ENCODE peak calls at places on chromosomes 13 and 19, in seven cellular contexts. One of them, this sample, is unnamed.

GRCh38 chr19:49441210-49441959 is at the start of gene SLC17A7:
- DNase-seq in gastrocnemius medialis: peak
- DNase-seq in H1: no peak
- DNase-seq in heart right ventricle: peak
- DNase-seq in naive thymus-derived CD4-positive, alpha-beta T cell: no peak
- DNase-seq in breast epithelium: no peak
- DNase-seq in ascending aorta: no peak
- DNase-seq in this sample: no peak

GRCh38 chr13:45074721-45075120 is 45.6 kb upstream of the GTF2F2 start:
- DNase-seq in breast epithelium: no peak
- DNase-seq in gastrocnemius medialis: no peak
- DNase-seq in H1: no peak
- DNase-seq in ascending aorta: no peak
- DNase-seq in heart right ventricle: no peak
- DNase-seq in naive thymus-derived CD4-positive, alpha-beta T cell: no peak
- DNase-seq in this sample: no peak

GRCh38 chr19:11018743-11019142 is 57.9 kb downstream of the SMARCA4 start:
- DNase-seq in heart right ventricle: no peak
- DNase-seq in gastrocnemius medialis: no peak
- DNase-seq in ascending aorta: no peak
- DNase-seq in H1: no peak
- DNase-seq in naive thymus-derived CD4-positive, alpha-beta T cell: no peak
- DNase-seq in breast epithelium: peak
- DNase-seq in this sample: no peak

GRCh38 chr19:24002256-24002945 is 84.6 kb upstream of the ZNF254 start:
- DNase-seq in H1: no peak
- DNase-seq in gastrocnemius medialis: no peak
- DNase-seq in breast epithelium: no peak
- DNase-seq in naive thymus-derived CD4-positive, alpha-beta T cell: no peak
- DNase-seq in ascending aorta: no peak
- DNase-seq in heart right ventricle: no peak
- DNase-seq in this sample: no peak

GRCh38 chr13:85498774-85499173 is 300.4 kb downstream of the SLITRK6 start:
- DNase-seq in ascending aorta: no peak
- DNase-seq in gastrocnemius medialis: no peak
- DNase-seq in breast epithelium: no peak
- DNase-seq in heart right ventricle: no peak
- DNase-seq in naive thymus-derived CD4-positive, alpha-beta T cell: no peak
- DNase-seq in H1: no peak
- DNase-seq in this sample: no peak

GRCh38 chr19:35720648-35721047 is 2.8 kb downstream of the KMT2B start:
- DNase-seq in H1: no peak
- DNase-seq in naive thymus-derived CD4-positive, alpha-beta T cell: no peak
- DNase-seq in breast epithelium: no peak
- DNase-seq in heart right ventricle: no peak
- DNase-seq in gastrocnemius medialis: no peak
- DNase-seq in ascending aorta: no peak
- DNase-seq in this sample: no peak

GRCh38 chr19:50658438-50659317 is 9.4 kb downstream of the C19orf81 start:
- DNase-seq in heart right ventricle: peak
- DNase-seq in H1: peak
- DNase-seq in ascending aorta: no peak
- DNase-seq in breast epithelium: peak
- DNase-seq in naive thymus-derived CD4-positive, alpha-beta T cell: no peak
- DNase-seq in gastrocnemius medialis: no peak
- DNase-seq in this sample: no peak

GRCh38 chr13:21435710-21436151 is 23.4 kb downstream of the ZDHHC20 start:
- DNase-seq in H1: no peak
- DNase-seq in naive thymus-derived CD4-positive, alpha-beta T cell: no peak
- DNase-seq in heart right ventricle: peak
- DNase-seq in gastrocnemius medialis: peak
- DNase-seq in ascending aorta: peak
- DNase-seq in breast epithelium: no peak
- DNase-seq in this sample: peak

GRCh38 chr13:33280923-33281322 is 4.6 kb downstream of the STARD13 start:
- DNase-seq in H1: no peak
- DNase-seq in ascending aorta: no peak
- DNase-seq in heart right ventricle: no peak
- DNase-seq in naive thymus-derived CD4-positive, alpha-beta T cell: no peak
- DNase-seq in breast epithelium: no peak
- DNase-seq in gastrocnemius medialis: no peak
- DNase-seq in this sample: no peak

GRCh38 chr13:29569253-29570057 is 26.0 kb downstream of the SLC7A1 start:
- DNase-seq in gastrocnemius medialis: no peak
- DNase-seq in breast epithelium: no peak
- DNase-seq in ascending aorta: no peak
- DNase-seq in heart right ventricle: no peak
- DNase-seq in naive thymus-derived CD4-positive, alpha-beta T cell: no peak
- DNase-seq in H1: no peak
- DNase-seq in this sample: no peak

GRCh38 chr19:40542197-40542859 is 34.3 kb upstream of the SHKBP1 start:
- DNase-seq in heart right ventricle: peak
- DNase-seq in ascending aorta: no peak
- DNase-seq in gastrocnemius medialis: peak
- DNase-seq in naive thymus-derived CD4-positive, alpha-beta T cell: no peak
- DNase-seq in H1: no peak
- DNase-seq in breast epithelium: no peak
- DNase-seq in this sample: peak

GRCh38 chr13:103403148-103403740 is 337.0 kb upstream of the SLC10A2 start:
- DNase-seq in gastrocnemius medialis: no peak
- DNase-seq in H1: no peak
- DNase-seq in naive thymus-derived CD4-positive, alpha-beta T cell: no peak
- DNase-seq in heart right ventricle: no peak
- DNase-seq in ascending aorta: no peak
- DNase-seq in breast epithelium: no peak
- DNase-seq in this sample: no peak

GRCh38 chr19:32711747-32712146 is 7.8 kb upstream of the TDRD12 start:
- DNase-seq in H1: no peak
- DNase-seq in naive thymus-derived CD4-positive, alpha-beta T cell: no peak
- DNase-seq in heart right ventricle: no peak
- DNase-seq in breast epithelium: no peak
- DNase-seq in ascending aorta: no peak
- DNase-seq in gastrocnemius medialis: no peak
- DNase-seq in this sample: no peak

GRCh38 chr19:3227054-3227626 is 2.7 kb downstream of the CELF5 start:
- DNase-seq in breast epithelium: no peak
- DNase-seq in gastrocnemius medialis: no peak
- DNase-seq in ascending aorta: no peak
- DNase-seq in H1: no peak
- DNase-seq in naive thymus-derived CD4-positive, alpha-beta T cell: no peak
- DNase-seq in heart right ventricle: no peak
- DNase-seq in this sample: no peak

GRCh38 chr19:3369337-3370213 is 3.2 kb downstream of the NFIC start:
- DNase-seq in naive thymus-derived CD4-positive, alpha-beta T cell: no peak
- DNase-seq in gastrocnemius medialis: peak
- DNase-seq in breast epithelium: no peak
- DNase-seq in ascending aorta: peak
- DNase-seq in H1: no peak
- DNase-seq in heart right ventricle: no peak
- DNase-seq in this sample: no peak

GRCh38 chr19:28313633-28314032 is 899.3 kb downstream of the UQCRFS1 start:
- DNase-seq in ascending aorta: no peak
- DNase-seq in naive thymus-derived CD4-positive, alpha-beta T cell: no peak
- DNase-seq in breast epithelium: no peak
- DNase-seq in gastrocnemius medialis: no peak
- DNase-seq in heart right ventricle: peak
- DNase-seq in H1: no peak
- DNase-seq in this sample: no peak

GRCh38 chr13:105979586-105979985 is 555.9 kb downstream of the EFNB2 start:
- DNase-seq in heart right ventricle: no peak
- DNase-seq in H1: no peak
- DNase-seq in ascending aorta: no peak
- DNase-seq in breast epithelium: no peak
- DNase-seq in naive thymus-derived CD4-positive, alpha-beta T cell: no peak
- DNase-seq in gastrocnemius medialis: no peak
- DNase-seq in this sample: no peak

GRCh38 chr13:47598340-47598911 is 402.6 kb downstream of the SUCLA2 start:
- DNase-seq in ascending aorta: no peak
- DNase-seq in heart right ventricle: no peak
- DNase-seq in gastrocnemius medialis: no peak
- DNase-seq in H1: no peak
- DNase-seq in breast epithelium: no peak
- DNase-seq in naive thymus-derived CD4-positive, alpha-beta T cell: no peak
- DNase-seq in this sample: no peak

GRCh38 chr13:95553614-95554385 is 1.3 kb downstream of the CLDN10 start:
- DNase-seq in H1: no peak
- DNase-seq in heart right ventricle: no peak
- DNase-seq in naive thymus-derived CD4-positive, alpha-beta T cell: no peak
- DNase-seq in ascending aorta: no peak
- DNase-seq in gastrocnemius medialis: no peak
- DNase-seq in breast epithelium: no peak
- DNase-seq in this sample: no peak

GRCh38 chr13:95547531-95548167 is 4.9 kb upstream of the CLDN10 start:
- DNase-seq in ascending aorta: no peak
- DNase-seq in H1: no peak
- DNase-seq in gastrocnemius medialis: no peak
- DNase-seq in naive thymus-derived CD4-positive, alpha-beta T cell: no peak
- DNase-seq in breast epithelium: no peak
- DNase-seq in heart right ventricle: no peak
- DNase-seq in this sample: no peak

GRCh38 chr13:95553271-95553588 is 710 bp downstream of the CLDN10 start:
- DNase-seq in heart right ventricle: no peak
- DNase-seq in gastrocnemius medialis: no peak
- DNase-seq in H1: no peak
- DNase-seq in breast epithelium: no peak
- DNase-seq in ascending aorta: no peak
- DNase-seq in naive thymus-derived CD4-positive, alpha-beta T cell: no peak
- DNase-seq in this sample: no peak

GRCh38 chr13:95552539-95553270 is at the start of gene CLDN10:
- DNase-seq in naive thymus-derived CD4-positive, alpha-beta T cell: no peak
- DNase-seq in ascending aorta: no peak
- DNase-seq in heart right ventricle: no peak
- DNase-seq in breast epithelium: no peak
- DNase-seq in H1: peak
- DNase-seq in gastrocnemius medialis: no peak
- DNase-seq in this sample: no peak

GRCh38 chr13:95552208-95552538 is 347 bp upstream of the CLDN10 start:
- DNase-seq in H1: no peak
- DNase-seq in gastrocnemius medialis: no peak
- DNase-seq in heart right ventricle: no peak
- DNase-seq in breast epithelium: no peak
- DNase-seq in ascending aorta: no peak
- DNase-seq in naive thymus-derived CD4-positive, alpha-beta T cell: no peak
- DNase-seq in this sample: no peak
- H3K4me3 ChIP-seq in H1: no peak
- H3K4me3 ChIP-seq in gastrocnemius medialis: no peak
- H3K4me3 ChIP-seq in heart right ventricle: no peak
- H3K4me3 ChIP-seq in breast epithelium: no peak
- H3K4me3 ChIP-seq in ascending aorta: no peak
- H3K4me3 ChIP-seq in naive thymus-derived CD4-positive, alpha-beta T cell: no peak
- H3K4me3 ChIP-seq in this sample: no peak

GRCh38 chr19:18441804-18442788 is 4.2 kb upstream of the ISYNA1 start:
- DNase-seq in naive thymus-derived CD4-positive, alpha-beta T cell: no peak
- DNase-seq in gastrocnemius medialis: no peak
- DNase-seq in breast epithelium: no peak
- DNase-seq in H1: no peak
- DNase-seq in heart right ventricle: no peak
- DNase-seq in ascending aorta: no peak
- DNase-seq in this sample: no peak
- H3K27ac ChIP-seq in naive thymus-derived CD4-positive, alpha-beta T cell: peak
- H3K27ac ChIP-seq in gastrocnemius medialis: no peak
- H3K27ac ChIP-seq in breast epithelium: no peak
- H3K27ac ChIP-seq in H1: no peak
- H3K27ac ChIP-seq in heart right ventricle: no peak
- H3K27ac ChIP-seq in ascending aorta: no peak
- H3K27ac ChIP-seq in this sample: no peak

GRCh38 chr19:17328517-17329060 is 6.1 kb downstream of the ANO8 start:
- DNase-seq in ascending aorta: no peak
- DNase-seq in breast epithelium: no peak
- DNase-seq in heart right ventricle: no peak
- DNase-seq in naive thymus-derived CD4-positive, alpha-beta T cell: no peak
- DNase-seq in H1: no peak
- DNase-seq in gastrocnemius medialis: no peak
- DNase-seq in this sample: no peak
- H3K4me3 ChIP-seq in ascending aorta: peak
- H3K4me3 ChIP-seq in breast epithelium: peak
- H3K4me3 ChIP-seq in heart right ventricle: peak
- H3K4me3 ChIP-seq in naive thymus-derived CD4-positive, alpha-beta T cell: peak
- H3K4me3 ChIP-seq in H1: peak
- H3K4me3 ChIP-seq in gastrocnemius medialis: no peak
- H3K4me3 ChIP-seq in this sample: no peak

DNA sequence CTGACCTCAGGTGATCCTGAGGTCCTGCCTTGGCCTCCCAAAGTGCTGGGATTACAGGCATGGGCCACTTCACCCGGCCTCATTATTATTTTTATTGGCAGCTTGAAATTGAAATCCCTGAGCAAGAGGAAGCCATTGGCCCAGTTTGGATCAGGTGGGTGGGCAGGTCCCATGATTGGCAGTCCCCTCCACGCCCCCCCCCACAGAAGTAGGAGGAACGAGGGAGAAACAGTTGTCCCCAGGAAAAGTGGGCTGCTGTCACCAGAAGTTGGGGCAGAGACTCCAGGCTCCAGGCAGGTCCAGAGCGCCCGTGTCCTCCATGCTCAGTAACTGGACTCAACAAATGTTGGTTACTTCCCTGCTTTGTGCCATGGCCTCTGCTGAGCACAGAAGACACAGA is 70.4 kb downstream of the SIPA1L3 start:
- DNase-seq in naive thymus-derived CD4-positive, alpha-beta T cell: no peak
- DNase-seq in ascending aorta: no peak
- DNase-seq in heart right ventricle: no peak
- DNase-seq in gastrocnemius medialis: no peak
- DNase-seq in breast epithelium: no peak
- DNase-seq in H1: no peak
- DNase-seq in this sample: no peak
- H3K27ac ChIP-seq in naive thymus-derived CD4-positive, alpha-beta T cell: no peak
- H3K27ac ChIP-seq in ascending aorta: no peak
- H3K27ac ChIP-seq in heart right ventricle: no peak
- H3K27ac ChIP-seq in gastrocnemius medialis: no peak
- H3K27ac ChIP-seq in breast epithelium: peak
- H3K27ac ChIP-seq in H1: no peak
- H3K27ac ChIP-seq in this sample: peak

DNA sequence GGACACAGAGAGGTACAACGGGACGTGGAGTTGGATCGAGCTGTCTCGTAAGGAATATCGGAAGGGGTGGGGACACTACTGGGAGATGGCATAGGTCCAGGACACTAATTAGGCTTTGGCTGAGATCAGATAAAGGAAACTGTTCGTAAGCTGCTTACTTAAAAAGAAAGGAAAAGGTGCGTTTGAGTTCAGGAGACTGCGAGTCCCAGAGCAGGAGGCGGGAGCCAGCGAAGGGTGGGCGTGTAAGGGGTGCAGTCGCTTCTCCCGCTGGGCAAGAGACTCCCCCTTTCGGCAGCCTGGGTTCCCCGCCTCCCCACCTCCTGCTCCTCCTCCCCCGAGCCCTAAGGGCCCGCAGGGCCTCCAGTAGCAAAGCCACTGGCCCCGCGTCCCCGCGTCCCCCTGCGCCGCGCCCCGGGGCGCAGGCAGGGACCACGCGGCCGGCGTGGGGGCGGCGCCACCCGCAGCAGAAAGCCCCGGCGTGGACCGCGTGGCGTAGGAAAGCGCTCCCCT is 571 bp downstream of the ABCC4 start:
- DNase-seq in ascending aorta: no peak
- DNase-seq in heart right ventricle: peak
- DNase-seq in breast epithelium: no peak
- DNase-seq in H1: no peak
- DNase-seq in naive thymus-derived CD4-positive, alpha-beta T cell: no peak
- DNase-seq in gastrocnemius medialis: peak
- DNase-seq in this sample: peak
- H3K4me3 ChIP-seq in ascending aorta: peak
- H3K4me3 ChIP-seq in heart right ventricle: peak
- H3K4me3 ChIP-seq in breast epithelium: peak
- H3K4me3 ChIP-seq in H1: peak
- H3K4me3 ChIP-seq in naive thymus-derived CD4-positive, alpha-beta T cell: peak
- H3K4me3 ChIP-seq in gastrocnemius medialis: peak
- H3K4me3 ChIP-seq in this sample: peak

This sample was measured in AG04450.